ENCODE peak calls at places on chromosomes 16 and 17, in eight cellular contexts. One of them, this sample, is unnamed.

GRCh38 chr16:2953706-2954105 is 10.4 kb upstream of the KREMEN2 start:
- DNase-seq in neural progenitor cell: no peak
- DNase-seq in fibroblast of pulmonary artery: no peak
- DNase-seq in AG10803: no peak
- DNase-seq in tibial artery: no peak
- DNase-seq in astrocyte of the spinal cord: no peak
- DNase-seq in pancreas: no peak
- DNase-seq in K562: no peak
- DNase-seq in this sample: no peak

GRCh38 chr16:1033128-1033679 is 39.3 kb upstream of the SSTR5 start:
- DNase-seq in neural progenitor cell: no peak
- DNase-seq in fibroblast of pulmonary artery: no peak
- DNase-seq in AG10803: no peak
- DNase-seq in tibial artery: no peak
- DNase-seq in astrocyte of the spinal cord: no peak
- DNase-seq in pancreas: no peak
- DNase-seq in K562: no peak
- DNase-seq in this sample: no peak

GRCh38 chr17:75367312-75367711 is 38.2 kb downstream of the GRB2 start:
- DNase-seq in neural progenitor cell: no peak
- DNase-seq in fibroblast of pulmonary artery: peak
- DNase-seq in AG10803: peak
- DNase-seq in tibial artery: no peak
- DNase-seq in astrocyte of the spinal cord: peak
- DNase-seq in pancreas: no peak
- DNase-seq in K562: no peak
- DNase-seq in this sample: peak

GRCh38 chr17:33838281-33838680 is 416.8 kb upstream of the CCL2 start:
- DNase-seq in neural progenitor cell: no peak
- DNase-seq in fibroblast of pulmonary artery: no peak
- DNase-seq in AG10803: no peak
- DNase-seq in tibial artery: no peak
- DNase-seq in astrocyte of the spinal cord: no peak
- DNase-seq in pancreas: no peak
- DNase-seq in K562: no peak
- DNase-seq in this sample: peak

GRCh38 chr17:16944334-16945140 is 27.4 kb downstream of the TNFRSF13B start:
- DNase-seq in neural progenitor cell: peak
- DNase-seq in fibroblast of pulmonary artery: no peak
- DNase-seq in AG10803: no peak
- DNase-seq in tibial artery: no peak
- DNase-seq in astrocyte of the spinal cord: no peak
- DNase-seq in pancreas: no peak
- DNase-seq in K562: no peak
- DNase-seq in this sample: no peak

GRCh38 chr16:12009922-12010321 is 33.4 kb downstream of the SNX29 start:
- DNase-seq in neural progenitor cell: no peak
- DNase-seq in fibroblast of pulmonary artery: no peak
- DNase-seq in AG10803: no peak
- DNase-seq in tibial artery: no peak
- DNase-seq in astrocyte of the spinal cord: no peak
- DNase-seq in pancreas: no peak
- DNase-seq in K562: no peak
- DNase-seq in this sample: no peak

GRCh38 chr17:79540306-79540705 is 70.5 kb downstream of the RBFOX3 start:
- DNase-seq in neural progenitor cell: no peak
- DNase-seq in fibroblast of pulmonary artery: no peak
- DNase-seq in AG10803: no peak
- DNase-seq in tibial artery: no peak
- DNase-seq in astrocyte of the spinal cord: no peak
- DNase-seq in pancreas: no peak
- DNase-seq in K562: no peak
- DNase-seq in this sample: no peak

GRCh38 chr17:4658478-4659305 is 17.2 kb upstream of the ALOX15 start:
- DNase-seq in neural progenitor cell: no peak
- DNase-seq in fibroblast of pulmonary artery: peak
- DNase-seq in AG10803: no peak
- DNase-seq in tibial artery: no peak
- DNase-seq in astrocyte of the spinal cord: peak
- DNase-seq in pancreas: no peak
- DNase-seq in K562: peak
- DNase-seq in this sample: peak

GRCh38 chr17:3961564-3962047 is 2.6 kb downstream of the ATP2A3 start:
- DNase-seq in neural progenitor cell: no peak
- DNase-seq in fibroblast of pulmonary artery: no peak
- DNase-seq in AG10803: no peak
- DNase-seq in tibial artery: no peak
- DNase-seq in astrocyte of the spinal cord: no peak
- DNase-seq in pancreas: no peak
- DNase-seq in K562: no peak
- DNase-seq in this sample: no peak

GRCh38 chr17:65102788-65103187 is 34.4 kb upstream of the RGS9 start:
- DNase-seq in neural progenitor cell: no peak
- DNase-seq in fibroblast of pulmonary artery: no peak
- DNase-seq in AG10803: no peak
- DNase-seq in tibial artery: no peak
- DNase-seq in astrocyte of the spinal cord: peak
- DNase-seq in pancreas: no peak
- DNase-seq in K562: no peak
- DNase-seq in this sample: no peak

GRCh38 chr16:11302977-11303376 is 21.8 kb upstream of the PRM1 start:
- DNase-seq in neural progenitor cell: no peak
- DNase-seq in fibroblast of pulmonary artery: no peak
- DNase-seq in AG10803: no peak
- DNase-seq in tibial artery: no peak
- DNase-seq in astrocyte of the spinal cord: no peak
- DNase-seq in pancreas: no peak
- DNase-seq in K562: no peak
- DNase-seq in this sample: no peak

GRCh38 chr16:81004646-81005353 is 1.9 kb downstream of the CMC2 start:
- DNase-seq in neural progenitor cell: peak
- DNase-seq in fibroblast of pulmonary artery: peak
- DNase-seq in AG10803: peak
- DNase-seq in tibial artery: no peak
- DNase-seq in astrocyte of the spinal cord: peak
- DNase-seq in pancreas: no peak
- DNase-seq in K562: no peak
- DNase-seq in this sample: peak

GRCh38 chr16:17724242-17724898 is 253.6 kb upstream of the XYLT1 start:
- DNase-seq in neural progenitor cell: no peak
- DNase-seq in fibroblast of pulmonary artery: peak
- DNase-seq in AG10803: peak
- DNase-seq in tibial artery: no peak
- DNase-seq in astrocyte of the spinal cord: peak
- DNase-seq in pancreas: no peak
- DNase-seq in K562: no peak
- DNase-seq in this sample: peak

GRCh38 chr17:74429604-74430384 is 2.1 kb upstream of the GPRC5C start:
- DNase-seq in neural progenitor cell: peak
- DNase-seq in fibroblast of pulmonary artery: peak
- DNase-seq in AG10803: no peak
- DNase-seq in tibial artery: no peak
- DNase-seq in astrocyte of the spinal cord: no peak
- DNase-seq in pancreas: peak
- DNase-seq in K562: no peak
- DNase-seq in this sample: peak

GRCh38 chr16:24873028-24873427 is 27.3 kb downstream of the SLC5A11 start:
- DNase-seq in neural progenitor cell: no peak
- DNase-seq in fibroblast of pulmonary artery: no peak
- DNase-seq in AG10803: no peak
- DNase-seq in tibial artery: no peak
- DNase-seq in astrocyte of the spinal cord: no peak
- DNase-seq in pancreas: no peak
- DNase-seq in K562: no peak
- DNase-seq in this sample: no peak

DNA sequence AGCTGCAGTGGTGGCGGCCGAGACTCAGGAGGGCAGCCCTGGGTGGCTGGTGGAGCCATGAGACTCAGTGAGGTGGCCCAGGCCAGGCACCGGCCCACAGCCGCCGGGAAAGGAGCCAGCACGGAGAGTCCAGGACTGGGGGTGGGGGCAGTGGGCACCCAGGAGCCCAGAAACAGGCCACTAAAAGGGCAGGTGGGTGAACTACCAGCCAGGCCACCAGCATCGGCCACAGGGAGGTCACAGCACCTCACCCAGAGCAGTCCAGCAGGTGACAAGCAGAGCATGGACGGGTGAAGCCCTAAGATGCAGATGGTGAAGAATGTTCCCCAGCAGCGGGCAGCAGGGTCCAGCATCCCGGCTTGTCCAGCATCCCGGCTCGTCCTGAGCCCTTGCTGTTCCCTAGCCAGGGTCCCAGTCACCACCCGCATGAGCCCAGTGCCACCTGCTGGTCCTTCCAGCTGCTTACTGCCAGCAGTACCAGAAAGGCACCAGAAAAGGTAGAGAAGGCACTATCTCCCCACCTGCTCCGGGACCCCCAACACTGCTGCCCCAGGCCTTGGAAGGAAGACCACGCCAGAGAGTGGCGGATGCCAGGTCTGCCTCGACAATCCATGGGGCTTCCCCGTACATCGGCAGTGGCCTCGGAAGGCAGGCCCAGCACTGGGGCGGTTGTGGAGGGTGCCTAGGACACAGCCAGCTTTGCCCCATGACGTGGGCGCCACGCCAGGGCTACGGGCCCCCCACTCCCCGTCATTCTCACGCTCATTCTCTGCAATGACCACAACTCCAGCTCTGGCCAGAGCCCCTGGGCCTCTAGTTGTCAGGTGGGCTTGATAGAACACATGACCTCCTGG is 1.6 kb downstream of the CENPX start:
- DNase-seq in neural progenitor cell: peak
- DNase-seq in fibroblast of pulmonary artery: peak
- DNase-seq in AG10803: peak
- DNase-seq in tibial artery: peak
- DNase-seq in astrocyte of the spinal cord: peak
- DNase-seq in pancreas: peak
- DNase-seq in K562: no peak
- DNase-seq in this sample: peak
- H3K4me3 ChIP-seq in neural progenitor cell: peak
- H3K4me3 ChIP-seq in fibroblast of pulmonary artery: no peak
- H3K4me3 ChIP-seq in AG10803: peak
- H3K4me3 ChIP-seq in tibial artery: no peak
- H3K4me3 ChIP-seq in astrocyte of the spinal cord: peak
- H3K4me3 ChIP-seq in pancreas: no peak
- H3K4me3 ChIP-seq in K562: peak
- H3K4me3 ChIP-seq in this sample: peak

GRCh38 chr16:49593423-49594040 is 219.9 kb downstream of the C16orf78 start:
- DNase-seq in neural progenitor cell: no peak
- DNase-seq in fibroblast of pulmonary artery: no peak
- DNase-seq in AG10803: no peak
- DNase-seq in tibial artery: no peak
- DNase-seq in astrocyte of the spinal cord: no peak
- DNase-seq in pancreas: no peak
- DNase-seq in K562: no peak
- DNase-seq in this sample: no peak
- TF ChIP-seq CTCF in neural progenitor cell: no peak
- TF ChIP-seq CTCF in fibroblast of pulmonary artery: no peak
- TF ChIP-seq CTCF in AG10803: no peak
- TF ChIP-seq CTCF in tibial artery: no peak
- TF ChIP-seq CTCF in astrocyte of the spinal cord: no peak
- TF ChIP-seq CTCF in pancreas: no peak
- TF ChIP-seq CTCF in K562: no peak
- TF ChIP-seq CTCF in this sample: no peak

GRCh38 chr17:81738801-81739393 is 26.8 kb downstream of the SLC25A10 start:
- DNase-seq in neural progenitor cell: no peak
- DNase-seq in fibroblast of pulmonary artery: no peak
- DNase-seq in AG10803: no peak
- DNase-seq in tibial artery: no peak
- DNase-seq in astrocyte of the spinal cord: no peak
- DNase-seq in pancreas: no peak
- DNase-seq in K562: no peak
- DNase-seq in this sample: no peak

GRCh38 chr17:81733507-81734404 is 21.7 kb downstream of the SLC25A10 start:
- DNase-seq in neural progenitor cell: peak
- DNase-seq in fibroblast of pulmonary artery: peak
- DNase-seq in AG10803: peak
- DNase-seq in tibial artery: peak
- DNase-seq in astrocyte of the spinal cord: peak
- DNase-seq in pancreas: peak
- DNase-seq in K562: peak
- DNase-seq in this sample: peak

GRCh38 chr17:81737947-81738800 is 26.1 kb downstream of the SLC25A10 start:
- DNase-seq in neural progenitor cell: no peak
- DNase-seq in fibroblast of pulmonary artery: no peak
- DNase-seq in AG10803: no peak
- DNase-seq in tibial artery: no peak
- DNase-seq in astrocyte of the spinal cord: no peak
- DNase-seq in pancreas: no peak
- DNase-seq in K562: no peak
- DNase-seq in this sample: no peak

GRCh38 chr17:81734405-81735055 is 22.4 kb downstream of the SLC25A10 start:
- DNase-seq in neural progenitor cell: no peak
- DNase-seq in fibroblast of pulmonary artery: no peak
- DNase-seq in AG10803: no peak
- DNase-seq in tibial artery: no peak
- DNase-seq in astrocyte of the spinal cord: no peak
- DNase-seq in pancreas: no peak
- DNase-seq in K562: no peak
- DNase-seq in this sample: no peak

GRCh38 chr17:81735181-81736102 is 23.4 kb downstream of the SLC25A10 start:
- DNase-seq in neural progenitor cell: no peak
- DNase-seq in fibroblast of pulmonary artery: peak
- DNase-seq in AG10803: peak
- DNase-seq in tibial artery: peak
- DNase-seq in astrocyte of the spinal cord: no peak
- DNase-seq in pancreas: no peak
- DNase-seq in K562: peak
- DNase-seq in this sample: peak
- H3K4me3 ChIP-seq in neural progenitor cell: no peak
- H3K4me3 ChIP-seq in fibroblast of pulmonary artery: no peak
- H3K4me3 ChIP-seq in AG10803: no peak
- H3K4me3 ChIP-seq in tibial artery: no peak
- H3K4me3 ChIP-seq in astrocyte of the spinal cord: no peak
- H3K4me3 ChIP-seq in pancreas: no peak
- H3K4me3 ChIP-seq in K562: peak
- H3K4me3 ChIP-seq in this sample: no peak

DNA sequence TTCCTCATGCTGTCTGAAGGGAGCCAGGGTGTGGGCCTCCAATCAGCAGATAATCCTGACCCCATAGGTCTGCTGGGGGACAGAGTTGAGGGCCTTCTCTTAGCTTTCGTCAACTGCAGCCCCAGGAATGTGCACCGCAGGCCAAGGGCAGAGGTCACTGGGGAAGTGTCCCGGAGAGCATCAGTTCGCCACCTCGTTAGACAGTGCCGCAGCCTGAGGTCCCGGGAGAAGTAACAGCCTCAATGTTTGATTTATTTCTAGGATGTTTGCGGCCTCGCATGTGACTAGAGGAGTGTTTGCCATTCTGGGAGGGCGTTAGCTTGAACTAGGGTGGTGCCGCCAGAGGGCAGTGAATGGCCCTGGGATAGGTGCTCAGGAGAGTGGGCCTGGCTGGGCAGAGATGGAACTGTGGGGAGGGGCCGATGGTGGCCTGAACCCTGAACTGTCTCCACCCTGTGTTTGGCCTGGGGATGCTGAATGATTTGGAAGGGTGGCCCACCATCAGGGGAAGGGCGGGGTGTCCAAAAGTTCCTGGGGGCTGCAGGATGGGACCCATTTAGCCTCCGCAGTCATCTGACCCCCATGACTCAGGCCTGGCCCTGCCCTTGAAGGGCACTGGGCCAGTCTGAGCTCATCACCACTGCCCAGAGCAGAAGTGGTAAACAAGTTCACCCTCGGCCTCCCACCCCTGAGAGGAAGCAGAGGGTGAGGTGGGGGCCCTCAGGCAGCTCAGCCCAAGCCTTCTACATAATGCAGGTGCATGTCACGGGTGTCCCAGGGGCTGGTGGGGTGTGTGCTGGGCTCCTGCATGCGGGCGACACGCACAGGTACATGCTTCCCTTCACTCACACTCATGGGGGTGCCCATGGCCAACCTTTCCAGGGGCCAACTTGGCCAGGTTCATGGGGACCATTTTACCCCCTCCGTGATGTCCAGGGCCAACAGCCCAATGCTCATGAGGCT is 12.4 kb upstream of the TAC4 start:
- DNase-seq in neural progenitor cell: peak
- DNase-seq in fibroblast of pulmonary artery: no peak
- DNase-seq in AG10803: no peak
- DNase-seq in tibial artery: no peak
- DNase-seq in astrocyte of the spinal cord: no peak
- DNase-seq in pancreas: no peak
- DNase-seq in K562: no peak
- DNase-seq in this sample: peak
- TF ChIP-seq CTCF in neural progenitor cell: peak
- TF ChIP-seq CTCF in fibroblast of pulmonary artery: no peak
- TF ChIP-seq CTCF in AG10803: no peak
- TF ChIP-seq CTCF in tibial artery: no peak
- TF ChIP-seq CTCF in astrocyte of the spinal cord: peak
- TF ChIP-seq CTCF in pancreas: no peak
- TF ChIP-seq CTCF in K562: peak
- TF ChIP-seq CTCF in this sample: no peak